ENCODE peak calls at places on chromosomes 11 and 22, in eight cellular contexts. C, R, I, A, S, M, U and F are unnamed samples.

GRCh38 chr22:37486224-37486845 is at the start of gene MFNG:
- DNase-seq in A (peak; percentile 73), C (peak; percentile 78), R (peak; percentile 84), S (peak; percentile 70), U (peak; percentile 6), M (peak; percentile 71), I (peak; percentile 91), F (peak; percentile 71)

GRCh38 chr22:46612341-46612903 is 7.8 kb upstream of the GRAMD4 start:
- DNase-seq in M (no peak), S (no peak), I (peak; percentile 55), U (no peak), C (peak; percentile 50), R (no peak), A (no peak), F (no peak)

GRCh38 chr11:19772480-19772879 is 59.8 kb downstream of the NAV2 start:
- DNase-seq in S (no peak), U (no peak), A (no peak), R (no peak), M (no peak), I (no peak), C (no peak), F (no peak)

GRCh38 chr11:45021692-45022130 is 71.0 kb upstream of the TP53I11 start:
- DNase-seq in I (no peak), C (no peak), U (peak; percentile 16), R (peak; percentile 24), M (peak; percentile 88), A (no peak), S (peak; percentile 84), F (peak; percentile 53)

GRCh38 chr22:22103078-22103593 is 120.5 kb upstream of the TOP3B start:
- DNase-seq in U (no peak), M (no peak), I (peak; percentile 42), S (no peak), C (no peak), R (no peak), A (no peak), F (no peak)

GRCh38 chr22:49179886-49180682 is 647.6 kb downstream of the BRD1 start:
- DNase-seq in A (no peak), R (no peak), M (no peak), C (no peak), I (no peak), U (no peak), S (peak; percentile 4), F (no peak)

GRCh38 chr22:42258126-42258525 is 12.3 kb downstream of the TCF20 start:
- DNase-seq in R (no peak), C (no peak), A (no peak), M (no peak), I (no peak), S (no peak), U (no peak), F (no peak)

GRCh38 chr22:42780070-42780540 is 59.4 kb upstream of the A4GALT start:
- DNase-seq in S (no peak), I (peak; percentile 90), U (peak; percentile 95), A (peak; percentile 32), C (peak; percentile 82), R (peak; percentile 42), M (no peak), F (peak; percentile 55)

GRCh38 chr11:103907136-103907535 is 129.3 kb upstream of the DDI1 start:
- DNase-seq in A (no peak), I (no peak), U (no peak), C (no peak), R (no peak), S (no peak), M (no peak), F (no peak)
- H3K27ac ChIP-seq in A (no peak overlapping the region), I (peak overlapping the region; percentile 90), U (no peak overlapping the region), C (no peak overlapping the region), R (no peak overlapping the region), S (peak overlapping the region; percentile 84), M (no peak overlapping the region), F (no peak overlapping the region)

GRCh38 chr11:71451596-71452353 is 1.2 kb upstream of the NADSYN1 start:
- DNase-seq in A (no peak), U (no peak), C (peak; percentile 44), R (peak; percentile 46), I (peak; percentile 57), S (no peak), M (no peak), F (no peak)

GRCh38 chr11:71453021-71453910 is at the start of gene NADSYN1:
- DNase-seq in M (peak; percentile 97), U (peak; percentile 87), S (peak; percentile 98), R (peak; percentile 99), A (peak; percentile 93), C (peak; percentile 96), I (peak; percentile 97), F (peak; percentile 98)

GRCh38 chr11:71450507-71450906 is 2.3 kb upstream of the DHCR7 start:
- DNase-seq in M (no peak), C (peak; percentile 47), R (no peak), I (no peak), A (no peak), S (no peak), U (no peak), F (no peak)

GRCh38 chr11:71453911-71454304 is 905 bp downstream of the NADSYN1 start:
- DNase-seq in M (no peak), A (no peak), R (no peak), S (no peak), C (peak; percentile 25), U (no peak), I (no peak), F (no peak)

GRCh38 chr11:71452354-71453020 is 516 bp upstream of the NADSYN1 start:
- DNase-seq in R (peak; percentile 71), A (peak; percentile 50), S (peak; percentile 42), C (peak; percentile 75), M (no peak), I (peak; percentile 70), U (peak; percentile 35), F (peak; percentile 50)
- H3K4me3 ChIP-seq in R (peak overlapping the region; percentile 52), A (peak overlapping the region; percentile 79), S (peak overlapping the region; percentile 97), C (peak overlapping the region; percentile 87), M (peak overlapping the region; percentile 87), I (peak overlapping the region; percentile 82), U (peak overlapping the region; percentile 61), F (peak overlapping the region; percentile 59)

GRCh38 chr22:20885557-20886323 is 26.9 kb downstream of the SNAP29 start:
- DNase-seq in C (peak; percentile 88), R (peak; percentile 90), S (peak; percentile 75), A (peak; percentile 3), U (peak; percentile 82), M (peak; percentile 82), I (peak; percentile 36), F (peak; percentile 87)
- H3K36me3 ChIP-seq in C (no peaks in the 10 kb centered on the region), R (peaks cover 32% of the 10 kb centered on the region), S (peaks cover 83% of the 10 kb centered on the region), A (peaks cover 46% of the 10 kb centered on the region), U (peaks cover 36% of the 10 kb centered on the region), M (peaks cover 3% of the 10 kb centered on the region), I (peaks cover 61% of the 10 kb centered on the region), F (peaks cover 36% of the 10 kb centered on the region)

GRCh38 chr11:76787271-76787670 is 4.1 kb downstream of the TSKU start:
- DNase-seq in C (no peak), I (no peak), A (no peak), S (no peak), R (no peak), M (no peak), U (no peak), F (no peak)
- H3K27ac ChIP-seq in C (peak overlapping the region; percentile 71), I (no peak overlapping the region), A (no peak overlapping the region), S (peak overlapping the region; percentile 47), R (peak overlapping the region; percentile 95), M (no peak overlapping the region), U (no peak overlapping the region), F (no peak overlapping the region)